ENCODE peak calls at places on chromosome 7, in five cellular contexts. One of them, this sample, is unnamed. For H3K4me1, the result is how much of the 10 kb centered on the place peaks cover.

GRCh38 chr7:24896031-24896433 is 83.9 kb downstream of the OSBPL3 start:
- DNase-seq in lower lobe of right lung: no peak
- DNase-seq in right atrium auricular region: no peak
- DNase-seq in neural progenitor cell: no peak
- DNase-seq in neuronal stem cell: no peak
- DNase-seq in this sample: no peak

GRCh38 chr7:81501220-81501619 is 268.6 kb downstream of the HGF start:
- DNase-seq in lower lobe of right lung: no peak
- DNase-seq in neural progenitor cell: no peak
- DNase-seq in right atrium auricular region: no peak
- DNase-seq in neuronal stem cell: no peak
- DNase-seq in this sample: peak

GRCh38 chr7:130942211-130942964 is 208.4 kb upstream of the KLF14 start:
- DNase-seq in right atrium auricular region: no peak
- DNase-seq in neural progenitor cell: no peak
- DNase-seq in neuronal stem cell: no peak
- DNase-seq in lower lobe of right lung: no peak
- DNase-seq in this sample: peak

GRCh38 chr7:107850671-107851070 is 40.3 kb upstream of the DLD start:
- DNase-seq in lower lobe of right lung: no peak
- DNase-seq in neural progenitor cell: no peak
- DNase-seq in neuronal stem cell: no peak
- DNase-seq in right atrium auricular region: no peak
- DNase-seq in this sample: no peak

GRCh38 chr7:107405559-107405958 is 64.3 kb upstream of the GPR22 start:
- DNase-seq in right atrium auricular region: no peak
- DNase-seq in neural progenitor cell: no peak
- DNase-seq in neuronal stem cell: no peak
- DNase-seq in lower lobe of right lung: no peak
- DNase-seq in this sample: no peak

GRCh38 chr7:134724606-134725005 is 54.8 kb upstream of the CALD1 start:
- DNase-seq in neural progenitor cell: peak
- DNase-seq in right atrium auricular region: no peak
- DNase-seq in lower lobe of right lung: no peak
- DNase-seq in neuronal stem cell: no peak
- DNase-seq in this sample: peak

GRCh38 chr7:106844286-106844997 is 20.6 kb upstream of the PIK3CG start:
- DNase-seq in lower lobe of right lung: no peak
- DNase-seq in right atrium auricular region: no peak
- DNase-seq in neural progenitor cell: no peak
- DNase-seq in neuronal stem cell: no peak
- DNase-seq in this sample: no peak

GRCh38 chr7:64639267-64640001 is 26.5 kb upstream of the ZNF107 start:
- DNase-seq in neuronal stem cell: no peak
- DNase-seq in right atrium auricular region: no peak
- DNase-seq in neural progenitor cell: no peak
- DNase-seq in lower lobe of right lung: no peak
- DNase-seq in this sample: no peak

GRCh38 chr7:27108390-27109127 is 6.1 kb upstream of the HOXA2 start:
- DNase-seq in right atrium auricular region: peak
- DNase-seq in neural progenitor cell: peak
- DNase-seq in neuronal stem cell: no peak
- DNase-seq in lower lobe of right lung: peak
- DNase-seq in this sample: no peak

GRCh38 chr7:27110977-27111752 is 8.7 kb upstream of the HOXA2 start:
- DNase-seq in lower lobe of right lung: no peak
- DNase-seq in neuronal stem cell: no peak
- DNase-seq in neural progenitor cell: no peak
- DNase-seq in right atrium auricular region: no peak
- DNase-seq in this sample: peak

GRCh38 chr7:27111753-27112277 is 9.3 kb upstream of the HOXA2 start:
- DNase-seq in right atrium auricular region: no peak
- DNase-seq in lower lobe of right lung: no peak
- DNase-seq in neuronal stem cell: no peak
- DNase-seq in neural progenitor cell: no peak
- DNase-seq in this sample: no peak

GRCh38 chr7:27109533-27110162 is 7.2 kb upstream of the HOXA2 start:
- DNase-seq in neuronal stem cell: no peak
- DNase-seq in neural progenitor cell: no peak
- DNase-seq in lower lobe of right lung: no peak
- DNase-seq in right atrium auricular region: peak
- DNase-seq in this sample: no peak

GRCh38 chr7:27110163-27110976 is 7.9 kb upstream of the HOXA2 start:
- DNase-seq in neural progenitor cell: peak
- DNase-seq in lower lobe of right lung: peak
- DNase-seq in neuronal stem cell: no peak
- DNase-seq in right atrium auricular region: peak
- DNase-seq in this sample: peak
- H3K4me3 ChIP-seq in neural progenitor cell: peak
- H3K4me3 ChIP-seq in lower lobe of right lung: peak
- H3K4me3 ChIP-seq in neuronal stem cell: no peak
- H3K4me3 ChIP-seq in right atrium auricular region: no peak
- H3K4me3 ChIP-seq in this sample: peak

GRCh38 chr7:30144659-30145321 is 10.0 kb downstream of the MTURN start:
- DNase-seq in neural progenitor cell: no peak
- DNase-seq in neuronal stem cell: no peak
- DNase-seq in right atrium auricular region: no peak
- DNase-seq in lower lobe of right lung: no peak
- DNase-seq in this sample: no peak
- H3K4me1 ChIP-seq in neural progenitor cell: under half
- H3K4me1 ChIP-seq in neuronal stem cell: under half
- H3K4me1 ChIP-seq in right atrium auricular region: under half
- H3K4me1 ChIP-seq in lower lobe of right lung: under half
- H3K4me1 ChIP-seq in this sample: half or more

GRCh38 chr7:5596896-5597246 is 173.2 kb upstream of the TNRC18 start:
- DNase-seq in neural progenitor cell: no peak
- DNase-seq in lower lobe of right lung: no peak
- DNase-seq in right atrium auricular region: no peak
- DNase-seq in neuronal stem cell: no peak
- DNase-seq in this sample: no peak
- H3K4me3 ChIP-seq in neural progenitor cell: no peak
- H3K4me3 ChIP-seq in lower lobe of right lung: no peak
- H3K4me3 ChIP-seq in right atrium auricular region: no peak
- H3K4me3 ChIP-seq in neuronal stem cell: peak
- H3K4me3 ChIP-seq in this sample: no peak

DNA sequence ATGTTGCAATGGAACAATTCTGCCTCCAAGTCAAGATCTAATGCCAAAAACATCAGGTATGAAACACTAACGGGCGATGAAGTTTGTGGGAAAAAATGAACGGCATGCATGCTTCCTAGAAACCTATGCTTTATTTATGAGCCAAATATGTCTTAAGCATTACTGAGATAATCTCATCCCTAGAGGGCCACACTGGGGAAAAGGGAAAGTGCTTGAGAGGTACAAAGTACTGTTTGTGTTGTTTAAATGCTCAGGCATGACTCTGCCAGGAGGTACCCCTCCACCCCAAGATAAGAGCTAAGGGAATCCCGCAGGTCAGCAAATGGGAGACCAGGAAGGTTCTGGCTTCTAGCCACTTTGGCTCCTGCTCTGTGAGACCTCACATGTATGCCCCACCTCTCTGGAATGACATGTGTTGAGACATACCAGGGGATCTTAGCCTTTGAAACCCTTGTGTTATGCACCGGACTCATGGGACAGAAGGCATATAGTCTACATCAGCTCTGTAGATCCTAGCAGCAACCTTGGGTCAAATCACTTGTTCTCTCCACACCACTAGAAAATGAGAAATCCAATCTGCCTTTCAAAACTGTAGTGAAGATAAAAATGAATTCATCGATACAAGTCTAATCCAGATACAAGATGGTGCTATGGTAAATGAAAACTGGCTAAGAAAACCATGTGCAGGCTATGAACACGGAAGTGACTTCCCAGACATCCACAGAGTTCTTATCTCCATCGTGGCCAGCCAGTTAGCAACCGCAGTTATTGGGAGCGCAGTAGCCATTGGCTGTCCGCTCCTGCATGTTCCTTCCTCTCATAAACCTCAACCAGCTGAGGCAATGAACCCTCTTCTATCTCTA is 61.0 kb downstream of the CREB3L2 start:
- DNase-seq in lower lobe of right lung: no peak
- DNase-seq in neuronal stem cell: no peak
- DNase-seq in right atrium auricular region: no peak
- DNase-seq in neural progenitor cell: no peak
- DNase-seq in this sample: no peak
- H3K4me1 ChIP-seq in lower lobe of right lung: under half
- H3K4me1 ChIP-seq in neuronal stem cell: under half
- H3K4me1 ChIP-seq in right atrium auricular region: under half
- H3K4me1 ChIP-seq in neural progenitor cell: under half
- H3K4me1 ChIP-seq in this sample: under half

DNA sequence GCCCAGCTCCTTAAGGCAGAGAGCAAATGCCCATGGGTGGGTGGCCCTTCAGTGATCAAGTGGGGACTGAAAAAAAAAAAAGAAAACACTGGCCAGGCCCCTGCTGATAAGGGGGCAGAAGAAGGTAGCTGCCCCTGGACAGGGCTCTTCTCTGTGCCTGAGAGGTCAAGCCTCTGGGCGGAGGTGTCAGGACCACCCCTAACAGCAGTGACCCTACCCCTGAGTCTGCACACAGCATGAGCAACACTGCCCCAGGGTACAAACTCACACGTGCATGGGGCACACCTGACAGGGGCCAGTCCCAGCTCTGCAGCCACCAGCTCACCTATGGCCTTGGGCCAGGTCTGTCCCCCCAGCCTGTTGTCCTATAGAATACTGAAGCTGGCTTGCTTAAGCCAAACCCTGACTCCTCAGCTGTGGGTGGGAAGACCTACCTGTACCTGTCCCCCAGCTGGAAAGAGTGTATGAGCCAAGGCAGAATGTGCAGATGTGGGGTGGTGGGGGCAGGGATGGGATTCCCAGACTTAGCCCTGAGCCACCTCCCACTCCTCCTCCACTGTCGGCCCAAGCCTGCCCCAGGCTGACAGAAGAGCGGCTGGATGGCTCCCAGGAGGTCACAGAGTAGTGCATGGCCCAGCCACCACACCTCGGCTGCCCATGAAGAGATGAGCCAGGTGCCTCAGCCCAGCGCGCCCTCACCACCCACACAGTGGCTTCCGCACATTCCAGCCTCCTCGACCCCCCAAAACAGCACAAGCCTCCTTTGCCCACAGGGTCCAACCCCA is 23.7 kb downstream of the KCNH2 start:
- DNase-seq in lower lobe of right lung: no peak
- DNase-seq in right atrium auricular region: no peak
- DNase-seq in neuronal stem cell: no peak
- DNase-seq in neural progenitor cell: no peak
- DNase-seq in this sample: no peak
- H3K4me3 ChIP-seq in lower lobe of right lung: no peak
- H3K4me3 ChIP-seq in right atrium auricular region: no peak
- H3K4me3 ChIP-seq in neuronal stem cell: no peak
- H3K4me3 ChIP-seq in neural progenitor cell: no peak
- H3K4me3 ChIP-seq in this sample: no peak

GRCh38 chr7:17446340-17446739 is 147.9 kb downstream of the AHR start:
- DNase-seq in lower lobe of right lung: no peak
- DNase-seq in right atrium auricular region: no peak
- DNase-seq in neuronal stem cell: no peak
- DNase-seq in neural progenitor cell: no peak
- DNase-seq in this sample: no peak
- H3K4me1 ChIP-seq in lower lobe of right lung: under half
- H3K4me1 ChIP-seq in right atrium auricular region: under half
- H3K4me1 ChIP-seq in neuronal stem cell: under half
- H3K4me1 ChIP-seq in neural progenitor cell: under half
- H3K4me1 ChIP-seq in this sample: under half

DNA sequence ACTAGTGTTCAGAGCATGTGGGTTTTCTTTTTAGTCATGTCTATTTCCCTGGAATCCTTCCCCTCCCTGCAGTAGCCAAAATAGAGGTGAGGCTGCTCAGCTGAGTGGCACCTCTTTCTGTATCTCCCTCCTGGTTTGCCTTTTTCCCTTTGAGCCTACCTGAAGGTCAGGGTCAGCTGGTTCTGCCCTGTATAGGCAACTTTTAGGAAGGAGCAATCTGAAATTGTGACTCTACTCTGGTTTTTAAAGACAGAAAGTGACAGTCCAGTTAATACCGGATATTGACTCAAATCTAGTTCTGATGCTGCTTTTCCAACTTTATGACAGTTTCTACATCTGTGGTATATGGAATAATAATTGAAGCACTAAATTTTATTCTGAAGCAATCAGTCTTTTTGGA is 26.0 kb downstream of the CCM2 start:
- DNase-seq in right atrium auricular region: no peak
- DNase-seq in lower lobe of right lung: no peak
- DNase-seq in neuronal stem cell: no peak
- DNase-seq in neural progenitor cell: no peak
- DNase-seq in this sample: no peak
- H3K4me3 ChIP-seq in right atrium auricular region: no peak
- H3K4me3 ChIP-seq in lower lobe of right lung: no peak
- H3K4me3 ChIP-seq in neuronal stem cell: no peak
- H3K4me3 ChIP-seq in neural progenitor cell: no peak
- H3K4me3 ChIP-seq in this sample: no peak

GRCh38 chr7:92826258-92827004 is 9.9 kb downstream of the CDK6 start:
- DNase-seq in lower lobe of right lung: no peak
- DNase-seq in neural progenitor cell: no peak
- DNase-seq in right atrium auricular region: no peak
- DNase-seq in neuronal stem cell: no peak
- DNase-seq in this sample: no peak

GRCh38 chr7:92827464-92827863 is 8.9 kb downstream of the CDK6 start:
- DNase-seq in neuronal stem cell: no peak
- DNase-seq in neural progenitor cell: no peak
- DNase-seq in lower lobe of right lung: no peak
- DNase-seq in right atrium auricular region: no peak
- DNase-seq in this sample: no peak

GRCh38 chr7:92823042-92823441 is 13.3 kb downstream of the CDK6 start:
- DNase-seq in neural progenitor cell: no peak
- DNase-seq in lower lobe of right lung: no peak
- DNase-seq in neuronal stem cell: no peak
- DNase-seq in right atrium auricular region: no peak
- DNase-seq in this sample: no peak

GRCh38 chr7:92824901-92825480 is 11.4 kb downstream of the CDK6 start:
- DNase-seq in neuronal stem cell: no peak
- DNase-seq in lower lobe of right lung: no peak
- DNase-seq in right atrium auricular region: no peak
- DNase-seq in neural progenitor cell: no peak
- DNase-seq in this sample: no peak

DNA sequence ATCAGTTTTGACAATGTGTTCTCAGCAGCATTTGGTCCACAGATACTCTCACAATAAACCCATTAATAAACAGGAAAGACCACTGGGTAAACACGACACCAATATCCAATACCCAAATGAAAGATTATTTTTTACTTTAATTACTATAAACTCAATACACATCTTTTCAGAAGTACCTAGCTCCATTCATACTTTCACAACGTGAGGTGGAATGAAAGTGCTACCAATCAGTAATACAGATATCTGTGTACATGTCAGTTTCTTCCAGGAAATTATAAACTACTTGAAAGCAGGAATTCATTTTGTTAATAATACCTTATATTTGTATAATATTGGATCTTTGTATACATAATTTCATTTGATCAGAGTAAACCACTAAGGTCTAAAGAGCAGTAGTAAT is 11.9 kb downstream of the CDK6 start:
- DNase-seq in neural progenitor cell: no peak
- DNase-seq in neuronal stem cell: no peak
- DNase-seq in right atrium auricular region: no peak
- DNase-seq in lower lobe of right lung: no peak
- DNase-seq in this sample: no peak
- H3K4me1 ChIP-seq in neural progenitor cell: under half
- H3K4me1 ChIP-seq in neuronal stem cell: under half
- H3K4me1 ChIP-seq in right atrium auricular region: under half
- H3K4me1 ChIP-seq in lower lobe of right lung: under half
- H3K4me1 ChIP-seq in this sample: under half

This sample was measured in SJSA1.